ENCODE peak calls at places on chromosomes 13 and 19, in eight cellular contexts. O is naive thymus-derived CD4-positive, alpha-beta T cell; U is heart right ventricle; J is small intestine; Q is neural progenitor cell; V is trophoblast cell; I is PC-3; K is psoas muscle. N is an unnamed sample.

GRCh38 chr19:17544418-17544817 is 11.0 kb upstream of the COLGALT1 start:
- DNase-seq in O (no peak), I (no peak), V (no peak), J (no peak), Q (no peak), K (no peak), U (no peak), N (no peak)

GRCh38 chr19:49985926-49986325 is 25.0 kb upstream of the SIGLEC11 start:
- DNase-seq in U (no peak), K (no peak), J (no peak), I (peak; percentile 26), V (no peak), O (no peak), Q (no peak), N (no peak)

GRCh38 chr19:40305403-40305802 is 20.3 kb upstream of the AKT2 start:
- DNase-seq in O (peak; percentile 63), J (peak; percentile 84), V (peak; percentile 96), U (peak; percentile 85), Q (peak; percentile 90), I (peak; percentile 71), K (peak; percentile 75), N (peak; percentile 87)

GRCh38 chr19:51026554-51026831 is at the start of gene KLK11:
- DNase-seq in Q (no peak), U (no peak), V (no peak), K (no peak), I (peak; percentile 32), O (no peak), J (no peak), N (no peak)

GRCh38 chr13:95948646-95949045 is 104.6 kb downstream of the UGGT2 start:
- DNase-seq in I (peak; percentile 29), J (no peak), O (no peak), Q (no peak), K (no peak), V (no peak), U (no peak), N (no peak)

GRCh38 chr13:26529441-26529840 is 28.0 kb upstream of the WASF3 start:
- DNase-seq in O (no peak), Q (peak; percentile 78), J (peak; percentile 9), V (peak; percentile 54), K (peak; percentile 31), I (peak; percentile 60), U (peak; percentile 42), N (peak; percentile 35)

GRCh38 chr13:33229446-33230177 is 55.9 kb downstream of the STARD13 start:
- DNase-seq in V (no peak), I (no peak), J (no peak), O (no peak), K (no peak), Q (peak; percentile 10), U (peak; percentile 50), N (no peak)

GRCh38 chr13:111874981-111875380 is 192.0 kb upstream of the SOX1 start:
- DNase-seq in V (no peak), K (no peak), U (no peak), O (no peak), Q (no peak), I (no peak), J (no peak), N (no peak)

GRCh38 chr13:33191425-33192221 is 93.9 kb downstream of the STARD13 start:
- DNase-seq in J (no peak), K (no peak), Q (no peak), U (no peak), I (no peak), O (no peak), V (peak; percentile 88), N (no peak)

GRCh38 chr13:110897521-110897920 is 17.3 kb downstream of the ANKRD10 start:
- DNase-seq in Q (no peak), I (no peak), U (no peak), V (no peak), J (no peak), K (no peak), O (no peak), N (no peak)

GRCh38 chr19:57055956-57056355 is 63.8 kb upstream of the USP29 start:
- DNase-seq in U (no peak), K (no peak), V (no peak), O (no peak), Q (no peak), J (no peak), I (no peak), N (no peak)

GRCh38 chr13:101258071-101258470 is 158.2 kb downstream of the NALCN start:
- DNase-seq in O (no peak), Q (peak; percentile 19), K (no peak), U (no peak), V (peak; percentile 48), I (peak; percentile 90), J (no peak), N (no peak)

DNA sequence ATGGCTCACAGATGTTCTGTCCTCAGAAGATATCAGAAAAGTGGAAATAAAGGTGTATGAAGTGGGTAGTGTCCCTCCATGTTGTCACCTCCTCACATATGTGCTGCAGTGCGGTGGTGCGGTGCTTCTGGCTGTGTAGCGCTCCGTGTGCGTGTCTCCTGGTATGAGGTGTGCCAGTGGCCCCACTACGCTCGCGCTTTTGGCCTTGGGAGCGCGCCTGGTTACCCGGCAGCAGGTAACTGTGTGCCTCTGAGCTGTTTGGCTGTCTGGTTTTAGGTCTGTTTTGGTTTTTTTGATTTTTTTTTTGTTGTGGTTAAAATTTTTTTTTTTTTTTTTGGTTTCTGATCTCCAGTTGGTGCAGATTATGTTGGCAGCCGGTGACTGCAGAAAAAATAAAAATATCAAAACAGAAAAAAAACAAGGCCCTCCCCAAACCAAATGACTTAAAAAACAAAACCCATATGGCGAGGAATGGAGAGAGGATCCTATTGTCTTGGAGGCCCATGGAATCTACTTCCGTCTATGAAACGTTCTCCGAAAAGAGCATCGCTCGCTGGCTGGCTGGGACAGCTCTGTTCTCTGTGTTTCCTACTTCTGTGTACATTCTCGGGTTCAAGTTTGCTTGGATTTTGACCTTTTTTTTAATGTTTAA is 7.9 kb downstream of the HNRNPL start:
- DNase-seq in K (no peak), J (peak; percentile 44), Q (no peak), U (no peak), V (no peak), I (no peak), O (peak; percentile 71), N (no peak)
- H3K4me1 ChIP-seq in K (peaks cover 87% of the 10 kb centered on the region), J (no peaks in the 10 kb centered on the region), Q (no peaks in the 10 kb centered on the region), U (peaks cover 20% of the 10 kb centered on the region), V (peaks cover 34% of the 10 kb centered on the region), I (peaks cover 34% of the 10 kb centered on the region), O (peaks cover 38% of the 10 kb centered on the region), N (peaks cover 2% of the 10 kb centered on the region)

GRCh38 chr19:1265611-1266115 is 3.5 kb upstream of the CIRBP start:
- DNase-seq in I (peak; percentile 52), O (no peak), J (peak; percentile 55), V (peak; percentile 56), K (peak; percentile 89), Q (no peak), U (peak; percentile 63), N (no peak)

GRCh38 chr19:1266116-1266817 is 2.9 kb upstream of the CIRBP start:
- DNase-seq in U (peak; percentile 90), O (peak; percentile 62), J (peak; percentile 96), V (peak; percentile 93), I (peak; percentile 89), Q (peak; percentile 95), K (peak; percentile 91), N (peak; percentile 91)

GRCh38 chr19:1266818-1267440 is 2.2 kb upstream of the CIRBP start:
- DNase-seq in K (peak; percentile 80), U (peak; percentile 72), V (peak; percentile 85), J (peak; percentile 66), O (peak; percentile 70), I (peak; percentile 54), Q (peak; percentile 79), N (peak; percentile 82)

GRCh38 chr19:1263198-1263597 is 5.9 kb upstream of the CIRBP start:
- DNase-seq in I (no peak), Q (no peak), O (no peak), J (no peak), V (no peak), K (no peak), U (no peak), N (no peak)

DNA sequence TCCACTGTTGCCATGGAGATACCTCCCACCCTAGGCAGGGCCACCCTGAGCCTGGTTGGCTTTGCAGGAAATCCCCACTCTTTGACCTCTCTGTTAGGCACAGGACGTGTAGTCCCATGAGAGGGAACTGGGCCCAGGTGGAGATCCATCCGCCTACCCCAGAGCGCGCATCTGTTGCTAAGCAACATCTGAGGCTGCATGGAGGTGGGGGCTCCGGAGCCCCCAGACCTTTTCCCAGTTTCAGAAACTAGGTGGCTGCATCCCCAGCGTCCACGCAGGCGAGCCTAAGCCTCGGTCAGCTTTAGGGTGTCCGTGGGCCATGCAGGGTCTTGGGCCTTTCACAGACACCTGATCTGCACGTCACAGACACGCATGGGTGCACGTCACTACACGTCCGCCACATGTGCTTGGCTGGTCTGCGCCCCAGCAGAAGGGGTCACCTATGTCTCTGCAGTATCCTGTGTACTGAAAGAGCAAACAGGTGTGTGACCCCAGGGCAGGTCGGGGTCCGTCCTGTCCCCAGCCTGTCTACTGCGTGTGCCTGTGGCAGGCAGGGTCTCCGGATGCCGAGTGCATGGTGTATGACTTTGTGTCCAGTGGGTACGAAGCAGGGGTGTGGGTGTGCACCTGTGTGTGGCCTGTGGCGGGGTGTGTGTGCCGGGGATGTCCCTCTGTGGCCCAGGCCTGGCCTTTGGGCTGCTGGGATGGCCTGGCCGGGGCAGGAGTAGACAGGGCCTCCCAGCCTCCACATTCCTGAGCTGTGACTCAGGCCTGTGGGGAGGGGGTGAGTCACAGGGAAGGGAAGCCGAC is 4.1 kb upstream of the CIRBP start:
- DNase-seq in O (no peak), K (peak; percentile 86), J (peak; percentile 88), I (peak; percentile 90), V (peak; percentile 92), Q (peak; percentile 86), U (peak; percentile 77), N (peak; percentile 70)
- H3K4me3 ChIP-seq in O (no peak overlapping the region), K (no peak overlapping the region), J (no peak overlapping the region), I (no peak overlapping the region), V (no peak overlapping the region), Q (no peak overlapping the region), U (peak overlapping the region; percentile 59), N (no peak overlapping the region)

GRCh38 chr19:43847884-43848283 is 20.8 kb downstream of the ZNF283 start:
- DNase-seq in O (no peak), K (no peak), J (no peak), Q (peak; percentile 2), I (no peak), U (no peak), V (no peak), N (no peak)

GRCh38 chr19:43841990-43842389 is 14.9 kb downstream of the ZNF283 start:
- DNase-seq in K (no peak), O (no peak), V (no peak), Q (no peak), U (no peak), J (no peak), I (no peak), N (no peak)

GRCh38 chr19:43848821-43849220 is 21.7 kb downstream of the ZNF283 start:
- DNase-seq in I (no peak), J (no peak), Q (no peak), K (no peak), O (no peak), U (no peak), V (no peak), N (no peak)

GRCh38 chr19:43847246-43847645 is 20.1 kb downstream of the ZNF283 start:
- DNase-seq in O (no peak), U (no peak), J (no peak), K (no peak), I (no peak), V (no peak), Q (no peak), N (no peak)
- H3K9me3 ChIP-seq in O (peaks cover 36% of the 10 kb centered on the region), U (peaks cover 77% of the 10 kb centered on the region), J (peaks cover 1% of the 10 kb centered on the region), K (peaks cover 96% of the 10 kb centered on the region), I (peaks cover 58% of the 10 kb centered on the region), V (peaks cover 3% of the 10 kb centered on the region), Q (peaks cover 33% of the 10 kb centered on the region), N (peaks cover 18% of the 10 kb centered on the region)

GRCh38 chr19:55369651-55370304 is 485 bp downstream of the IL11 start:
- DNase-seq in Q (peak; percentile 87), O (peak; percentile 32), J (no peak), V (peak; percentile 51), U (no peak), I (peak; percentile 72), K (no peak), N (peak; percentile 10)
- H3K4me1 ChIP-seq in Q (peaks cover 14% of the 10 kb centered on the region), O (no peaks in the 10 kb centered on the region), J (no peaks in the 10 kb centered on the region), V (peaks cover 35% of the 10 kb centered on the region), U (peaks cover 12% of the 10 kb centered on the region), I (peaks cover 44% of the 10 kb centered on the region), K (no peaks in the 10 kb centered on the region), N (no peaks in the 10 kb centered on the region)

N was measured in HAP-1.